ENCODE peak calls at places on chromosomes 12 and 14, in nine cellular contexts. O is GM23338, Y is colonic mucosa, G is A549, L is HepG2, W is fibroblast of lung, J is sigmoid colon, V is thoracic aorta, F is HL-60. I is an unnamed sample.

GRCh38 chr14:69592923-69593677 is 18.3 kb upstream of the SUSD6 start:
- DNase-seq in O (no peak), Y (peak; percentile 58), W (peak; percentile 65), F (no peak), G (no peak), J (peak; percentile 77), L (no peak), V (no peak), I (no peak)

GRCh38 chr14:23610815-23611289 is 25.3 kb upstream of the DHRS2 start:
- DNase-seq in L (no peak), G (no peak), O (no peak), J (no peak), Y (no peak), W (no peak), V (no peak), F (no peak), I (no peak)

GRCh38 chr12:29054790-29055663 is 94.1 kb upstream of the FAR2 start:
- DNase-seq in W (peak; percentile 23), F (no peak), J (no peak), O (no peak), L (no peak), Y (no peak), G (no peak), V (no peak), I (no peak)

GRCh38 chr12:42119085-42119633 is 25.5 kb downstream of the GXYLT1 start:
- DNase-seq in J (no peak), F (no peak), V (no peak), Y (no peak), L (no peak), W (peak; percentile 86), G (no peak), O (no peak), I (no peak)

GRCh38 chr14:30550335-30550734 is 8.6 kb upstream of the G2E3 start:
- DNase-seq in O (no peak), F (no peak), L (no peak), G (no peak), W (peak; percentile 83), Y (no peak), J (no peak), V (no peak), I (no peak)

GRCh38 chr14:96126783-96127271 is 77.8 kb upstream of the BDKRB2 start:
- DNase-seq in L (no peak), Y (peak; percentile 12), O (no peak), V (no peak), W (no peak), F (no peak), J (no peak), G (no peak), I (no peak)

GRCh38 chr12:953776-954175 is 4.3 kb upstream of the RAD52 start:
- DNase-seq in F (no peak), V (no peak), J (no peak), G (no peak), L (no peak), O (no peak), Y (no peak), W (peak; percentile 79), I (no peak)

GRCh38 chr12:54933381-54933780 is 51.2 kb downstream of the TESPA1 start:
- DNase-seq in O (no peak), F (no peak), J (no peak), L (no peak), Y (no peak), W (peak; percentile 63), G (peak; percentile 12), V (no peak), I (no peak)

GRCh38 chr14:100972134-100972905 is 68.8 kb upstream of the RTL1 start:
- DNase-seq in V (no peak), L (no peak), J (no peak), W (peak; percentile 85), G (no peak), Y (no peak), O (no peak), F (no peak), I (no peak)

GRCh38 chr12:29220632-29221336 is 71.7 kb downstream of the FAR2 start:
- DNase-seq in L (no peak), O (no peak), G (no peak), Y (peak; percentile 32), J (no peak), W (no peak), F (no peak), V (no peak), I (no peak)

GRCh38 chr12:124741211-124741610 is 122.5 kb downstream of the SCARB1 start:
- DNase-seq in V (no peak), J (no peak), F (no peak), G (no peak), W (no peak), L (no peak), Y (no peak), O (no peak), I (no peak)

GRCh38 chr14:20278414-20278813 is 27.3 kb downstream of the TTC5 start:
- DNase-seq in Y (no peak), O (no peak), L (no peak), V (no peak), G (no peak), W (peak; percentile 3), J (no peak), F (peak; percentile 47), I (no peak)

GRCh38 chr12:49872381-49872780 is 29.5 kb upstream of the BCDIN3D start:
- DNase-seq in Y (no peak), V (no peak), W (no peak), J (no peak), F (no peak), G (no peak), O (no peak), L (no peak), I (no peak)

GRCh38 chr14:76152333-76152681 is 585 bp downstream of the GPATCH2L start:
- DNase-seq in V (peak; percentile 47), G (peak; percentile 70), L (peak; percentile 60), W (peak; percentile 88), F (peak; percentile 80), Y (peak; percentile 66), O (peak; percentile 76), J (peak; percentile 82), I (peak; percentile 31)
- H3K27ac ChIP-seq in V (peak overlapping the region; percentile 84), G (peak overlapping the region; percentile 80), L (peak overlapping the region; percentile 57), W (peak overlapping the region; percentile 92), F (peak overlapping the region; percentile 90), Y (peak overlapping the region; percentile 81), O (peak overlapping the region; percentile 92), J (peak overlapping the region; percentile 89), I (peak overlapping the region; percentile 89)

DNA sequence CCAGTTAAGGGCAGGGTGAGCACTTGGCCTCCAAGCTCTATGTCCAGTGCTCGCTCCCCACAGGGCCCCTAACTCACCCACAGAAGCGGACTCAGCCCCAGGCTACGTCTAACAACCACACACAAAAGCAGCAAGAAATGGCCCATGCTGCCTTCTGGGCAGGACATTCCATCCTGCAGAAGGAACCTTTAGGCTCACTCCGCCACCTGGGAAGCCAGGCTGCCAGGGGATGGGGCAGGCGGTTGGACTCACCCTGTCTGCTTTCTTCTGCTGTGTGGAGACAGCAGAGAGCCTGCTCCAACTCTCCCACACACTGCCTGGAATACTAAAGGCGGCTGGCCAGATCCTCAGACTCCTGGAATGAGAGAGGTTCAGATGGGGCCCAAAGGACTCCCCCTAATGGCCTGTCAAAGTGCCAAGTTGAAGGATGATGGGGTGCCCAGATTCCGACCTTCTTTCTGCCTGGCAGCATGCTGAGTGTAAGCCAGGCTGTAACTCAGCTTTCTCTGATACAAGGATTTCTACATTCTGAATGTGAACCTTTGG is 27.7 kb upstream of the BLTP3B start:
- DNase-seq in O (peak; percentile 39), G (no peak), L (no peak), Y (no peak), W (peak; percentile 6), V (no peak), F (no peak), J (no peak), I (no peak)
- TF ChIP-seq CTCF in O (peak; percentile 23), G (no peak), L (no peak), Y (no peak), W (no peak), V (no peak), F (no peak), J (no peak), I (no peak)

GRCh38 chr12:104694161-104694560 is 237.4 kb downstream of the CHST11 start:
- DNase-seq in W (peak; percentile 81), G (no peak), L (no peak), F (no peak), J (no peak), V (no peak), Y (no peak), O (no peak), I (no peak)
- H3K27ac ChIP-seq in W (peak overlapping the region; percentile 48), G (no peak overlapping the region), L (no peak overlapping the region), F (no peak overlapping the region), J (no peak overlapping the region), V (no peak overlapping the region), Y (no peak overlapping the region), O (no peak overlapping the region), I (no peak overlapping the region)

GRCh38 chr12:114313910-114314309 is 92.0 kb downstream of the TBX5 start:
- DNase-seq in V (no peak), Y (no peak), L (no peak), J (no peak), G (no peak), W (no peak), O (peak; percentile 41), F (no peak), I (no peak)
- TF ChIP-seq CTCF in V (no peak), Y (no peak), L (no peak), J (no peak), G (no peak), W (no peak), O (peak; percentile 24), F (no peak), I (no peak)

GRCh38 chr14:63926641-63927040 is 73.8 kb downstream of the SYNE2 start:
- DNase-seq in G (no peak), F (no peak), V (no peak), Y (no peak), L (no peak), W (no peak), J (no peak), O (no peak), I (no peak)

GRCh38 chr14:63924375-63924774 is 71.6 kb downstream of the SYNE2 start:
- DNase-seq in L (no peak), Y (no peak), G (no peak), J (no peak), O (no peak), W (no peak), F (no peak), V (no peak), I (no peak)

GRCh38 chr14:63922696-63923421 is 70.1 kb downstream of the SYNE2 start:
- DNase-seq in J (no peak), V (no peak), Y (peak; percentile 73), O (no peak), L (peak; percentile 88), G (peak; percentile 88), F (no peak), W (peak; percentile 75), I (no peak)

GRCh38 chr14:63918411-63918810 is 65.6 kb downstream of the SYNE2 start:
- DNase-seq in L (no peak), O (no peak), Y (no peak), V (no peak), J (no peak), G (no peak), W (no peak), F (no peak), I (no peak)

DNA sequence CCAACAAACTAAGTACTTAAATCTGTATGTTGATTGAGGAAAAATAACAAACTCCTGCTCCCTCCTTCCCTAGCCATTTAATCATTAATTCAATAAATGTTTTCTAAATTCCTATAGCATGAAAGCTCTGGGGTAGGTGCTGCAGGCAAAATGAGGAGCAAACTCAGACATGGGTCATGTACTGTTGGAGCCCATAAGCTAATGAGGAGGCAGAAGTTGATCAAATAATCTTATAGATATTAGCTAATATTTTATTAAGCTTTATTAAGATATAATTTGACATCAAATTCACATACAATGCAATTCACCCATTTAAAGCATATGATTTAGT is 70.6 kb downstream of the SYNE2 start:
- DNase-seq in J (no peak), L (no peak), F (no peak), O (no peak), Y (no peak), W (no peak), G (no peak), V (no peak), I (no peak)
- H3K27ac ChIP-seq in J (no peak overlapping the region), L (peak overlapping the region; percentile 47), F (no peak overlapping the region), O (no peak overlapping the region), Y (peak overlapping the region; percentile 46), W (no peak overlapping the region), G (peak overlapping the region; percentile 67), V (peak overlapping the region; percentile 63), I (peak overlapping the region; percentile 80)